ENCODE peak calls at places on chromosomes 2 and 18, in five cellular contexts. One of them, this sample, is unnamed.

GRCh38 chr2:73997813-73998212 is 13.1 kb downstream of the TET3 start:
- DNase-seq in SK-N-SH: no peak
- DNase-seq in K562: peak
- DNase-seq in IMR-90: no peak
- DNase-seq in GM12878: no peak
- DNase-seq in this sample: no peak

GRCh38 chr2:241813080-241813805 is 4.2 kb downstream of the NEU4 start:
- DNase-seq in SK-N-SH: peak
- DNase-seq in K562: no peak
- DNase-seq in IMR-90: no peak
- DNase-seq in GM12878: no peak
- DNase-seq in this sample: no peak

GRCh38 chr2:10144771-10145518 is 22.4 kb downstream of the RRM2 start:
- DNase-seq in SK-N-SH: no peak
- DNase-seq in K562: no peak
- DNase-seq in IMR-90: no peak
- DNase-seq in GM12878: no peak
- DNase-seq in this sample: no peak

GRCh38 chr2:176129825-176130152 is 284 bp downstream of the HOXD8 start:
- DNase-seq in SK-N-SH: no peak
- DNase-seq in K562: peak
- DNase-seq in IMR-90: no peak
- DNase-seq in GM12878: no peak
- DNase-seq in this sample: no peak

GRCh38 chr2:56088411-56088810 is 95.4 kb upstream of the CCDC85A start:
- DNase-seq in SK-N-SH: no peak
- DNase-seq in K562: no peak
- DNase-seq in IMR-90: peak
- DNase-seq in GM12878: no peak
- DNase-seq in this sample: no peak

GRCh38 chr2:236637691-236638569 is 68.3 kb downstream of the ACKR3 start:
- DNase-seq in SK-N-SH: no peak
- DNase-seq in K562: no peak
- DNase-seq in IMR-90: peak
- DNase-seq in GM12878: no peak
- DNase-seq in this sample: no peak

GRCh38 chr2:198863655-198864054 is 594.1 kb downstream of the SATB2 start:
- DNase-seq in SK-N-SH: no peak
- DNase-seq in K562: no peak
- DNase-seq in IMR-90: peak
- DNase-seq in GM12878: no peak
- DNase-seq in this sample: no peak

GRCh38 chr2:107728586-107728985 is 98.1 kb upstream of the RGPD4 start:
- DNase-seq in SK-N-SH: no peak
- DNase-seq in K562: peak
- DNase-seq in IMR-90: no peak
- DNase-seq in GM12878: no peak
- DNase-seq in this sample: no peak

GRCh38 chr2:44708646-44709000 is 232.9 kb upstream of the SIX3 start:
- DNase-seq in SK-N-SH: no peak
- DNase-seq in K562: no peak
- DNase-seq in IMR-90: no peak
- DNase-seq in GM12878: no peak
- DNase-seq in this sample: no peak

GRCh38 chr2:46187112-46187618 is 110.0 kb upstream of the EPAS1 start:
- DNase-seq in SK-N-SH: no peak
- DNase-seq in K562: no peak
- DNase-seq in IMR-90: peak
- DNase-seq in GM12878: peak
- DNase-seq in this sample: no peak
- TF ChIP-seq RCOR1 in SK-N-SH: no peak
- TF ChIP-seq RCOR1 in K562: no peak
- TF ChIP-seq RCOR1 in IMR-90: no peak
- TF ChIP-seq RCOR1 in GM12878: no peak
- TF ChIP-seq RCOR1 in this sample: no peak

DNA sequence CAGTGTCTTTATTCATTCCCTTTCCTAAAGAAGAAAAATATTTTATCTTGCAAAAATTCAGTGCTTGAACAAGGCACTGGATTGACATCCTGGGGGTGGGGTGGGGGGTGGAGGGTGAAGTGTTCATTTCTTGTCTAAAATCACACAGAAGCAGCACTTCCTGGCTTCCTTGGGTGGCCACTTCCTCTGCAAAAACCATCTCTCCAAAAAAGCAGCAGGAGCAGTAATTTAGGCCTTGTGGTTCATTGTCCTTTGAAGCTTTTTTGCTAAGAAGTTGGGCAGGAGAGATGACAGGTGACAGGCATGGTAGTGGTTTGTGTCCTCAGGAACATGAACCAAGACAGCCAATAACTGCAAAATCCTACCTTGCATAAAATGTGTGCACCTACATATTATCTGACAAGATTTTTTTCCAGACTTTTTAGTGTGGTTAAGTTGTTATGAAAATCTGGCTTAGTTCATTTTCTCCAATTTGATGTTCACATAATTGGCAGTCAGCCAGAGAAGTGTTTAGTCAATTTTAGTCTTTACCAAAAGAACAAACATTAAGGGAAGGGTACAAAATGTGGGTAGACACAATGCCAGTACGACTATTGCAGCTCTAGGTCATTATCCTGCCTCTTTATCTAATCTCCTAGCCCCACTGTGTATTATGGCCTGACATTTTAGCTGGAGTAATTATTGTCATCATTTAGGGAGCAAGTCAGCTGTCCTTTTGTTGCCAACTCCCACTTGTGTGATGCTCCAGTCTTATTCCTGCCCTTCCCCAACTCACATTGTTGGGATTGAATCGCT is 177.1 kb downstream of the MYO3B start:
- DNase-seq in SK-N-SH: no peak
- DNase-seq in K562: peak
- DNase-seq in IMR-90: no peak
- DNase-seq in GM12878: no peak
- DNase-seq in this sample: no peak
- TF ChIP-seq RCOR1 in SK-N-SH: no peak
- TF ChIP-seq RCOR1 in K562: no peak
- TF ChIP-seq RCOR1 in IMR-90: no peak
- TF ChIP-seq RCOR1 in GM12878: no peak
- TF ChIP-seq RCOR1 in this sample: no peak

GRCh38 chr2:240604291-240604938 is 17.9 kb downstream of the CAPN10 start:
- DNase-seq in SK-N-SH: peak
- DNase-seq in K562: peak
- DNase-seq in IMR-90: peak
- DNase-seq in GM12878: no peak
- DNase-seq in this sample: peak
- TF ChIP-seq RCOR1 in SK-N-SH: no peak
- TF ChIP-seq RCOR1 in K562: no peak
- TF ChIP-seq RCOR1 in IMR-90: no peak
- TF ChIP-seq RCOR1 in GM12878: no peak
- TF ChIP-seq RCOR1 in this sample: no peak

DNA sequence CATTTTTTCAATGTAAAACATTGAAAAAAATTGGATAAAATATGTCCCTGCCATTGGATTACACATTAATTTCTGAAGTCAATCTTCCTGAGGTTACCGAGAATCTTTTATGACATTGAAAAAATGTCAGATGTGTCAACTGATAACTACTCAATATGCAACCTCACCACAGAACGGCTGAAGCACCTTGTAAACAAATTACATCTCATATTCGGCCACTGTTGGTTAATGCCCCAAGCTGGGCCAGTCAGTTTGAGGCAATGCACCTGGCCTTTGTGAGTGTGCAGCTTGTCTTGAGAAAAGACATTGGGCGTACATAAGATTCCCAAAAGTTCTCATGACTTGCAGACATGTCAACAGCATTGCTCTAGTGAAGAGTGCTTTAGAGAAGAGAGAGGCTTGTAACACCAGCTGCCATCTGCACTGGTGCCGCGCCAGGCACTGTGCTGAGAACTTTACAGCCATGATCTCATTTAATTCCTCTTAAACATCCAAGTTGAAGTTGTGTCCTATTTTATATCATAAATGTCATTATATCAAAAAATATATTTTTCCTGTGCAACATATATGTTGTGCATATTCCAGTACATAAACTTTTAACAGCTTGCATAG is 112.7 kb upstream of the SLC35G4 start:
- DNase-seq in SK-N-SH: no peak
- DNase-seq in K562: no peak
- DNase-seq in IMR-90: no peak
- DNase-seq in GM12878: no peak
- DNase-seq in this sample: no peak
- TF ChIP-seq RCOR1 in SK-N-SH: no peak
- TF ChIP-seq RCOR1 in K562: no peak
- TF ChIP-seq RCOR1 in IMR-90: no peak
- TF ChIP-seq RCOR1 in GM12878: no peak
- TF ChIP-seq RCOR1 in this sample: no peak

DNA sequence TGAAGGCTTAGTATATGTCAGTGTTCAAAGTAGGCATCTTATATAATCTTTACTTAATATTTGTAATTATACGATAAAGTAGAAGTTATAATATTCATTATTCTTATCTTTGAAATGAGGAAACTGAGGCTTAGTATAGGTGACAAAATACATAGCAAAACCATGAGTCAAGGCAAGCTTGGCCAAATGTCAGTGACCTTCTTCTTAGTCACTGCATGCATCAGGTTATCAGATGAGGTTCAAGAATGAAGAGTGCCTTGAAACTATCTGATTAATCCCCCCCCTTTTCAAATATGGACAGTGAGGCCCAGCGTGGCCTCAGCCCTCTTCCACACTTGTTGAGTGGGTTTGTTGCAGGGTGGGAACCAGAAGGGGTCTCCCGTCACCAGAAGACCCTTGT is 59.3 kb downstream of the PMAIP1 start:
- DNase-seq in SK-N-SH: no peak
- DNase-seq in K562: no peak
- DNase-seq in IMR-90: peak
- DNase-seq in GM12878: no peak
- DNase-seq in this sample: no peak
- TF ChIP-seq RCOR1 in SK-N-SH: no peak
- TF ChIP-seq RCOR1 in K562: no peak
- TF ChIP-seq RCOR1 in IMR-90: no peak
- TF ChIP-seq RCOR1 in GM12878: no peak
- TF ChIP-seq RCOR1 in this sample: no peak

GRCh38 chr2:238926761-238927611 is 79.1 kb downstream of the TWIST2 start:
- DNase-seq in SK-N-SH: no peak
- DNase-seq in K562: no peak
- DNase-seq in IMR-90: no peak
- DNase-seq in GM12878: no peak
- DNase-seq in this sample: no peak

GRCh38 chr2:238925816-238926215 is 77.9 kb downstream of the TWIST2 start:
- DNase-seq in SK-N-SH: no peak
- DNase-seq in K562: no peak
- DNase-seq in IMR-90: no peak
- DNase-seq in GM12878: no peak
- DNase-seq in this sample: no peak

GRCh38 chr2:238924496-238925195 is 76.8 kb downstream of the TWIST2 start:
- DNase-seq in SK-N-SH: no peak
- DNase-seq in K562: no peak
- DNase-seq in IMR-90: no peak
- DNase-seq in GM12878: no peak
- DNase-seq in this sample: no peak

GRCh38 chr2:238924032-238924431 is 76.1 kb downstream of the TWIST2 start:
- DNase-seq in SK-N-SH: no peak
- DNase-seq in K562: no peak
- DNase-seq in IMR-90: no peak
- DNase-seq in GM12878: no peak
- DNase-seq in this sample: no peak

GRCh38 chr2:238925281-238925680 is 77.4 kb downstream of the TWIST2 start:
- DNase-seq in SK-N-SH: no peak
- DNase-seq in K562: no peak
- DNase-seq in IMR-90: no peak
- DNase-seq in GM12878: no peak
- DNase-seq in this sample: no peak
- TF ChIP-seq RCOR1 in SK-N-SH: no peak
- TF ChIP-seq RCOR1 in K562: no peak
- TF ChIP-seq RCOR1 in IMR-90: no peak
- TF ChIP-seq RCOR1 in GM12878: no peak
- TF ChIP-seq RCOR1 in this sample: no peak

DNA sequence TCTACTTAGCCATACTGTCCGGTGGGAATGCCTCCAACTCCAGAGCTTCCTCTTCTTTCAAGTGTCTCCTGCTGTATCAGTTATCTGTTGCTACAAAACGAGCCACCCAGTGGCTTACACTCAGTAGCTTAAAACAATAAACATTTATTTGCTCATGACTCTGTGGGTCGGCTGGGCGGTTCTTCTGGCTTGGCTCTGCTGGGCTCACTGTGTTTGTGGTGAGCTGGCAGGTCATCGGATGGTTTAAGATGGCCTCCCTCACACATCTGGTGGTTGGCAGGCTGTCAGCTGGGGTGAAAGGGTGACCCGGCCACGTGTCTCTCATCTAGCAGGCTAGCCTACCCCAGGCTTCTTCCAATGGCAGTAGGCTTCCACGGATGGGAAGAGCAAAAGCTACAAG is 122.4 kb upstream of the SLC1A4 start:
- DNase-seq in SK-N-SH: no peak
- DNase-seq in K562: no peak
- DNase-seq in IMR-90: peak
- DNase-seq in GM12878: no peak
- DNase-seq in this sample: no peak
- TF ChIP-seq RCOR1 in SK-N-SH: no peak
- TF ChIP-seq RCOR1 in K562: no peak
- TF ChIP-seq RCOR1 in IMR-90: peak
- TF ChIP-seq RCOR1 in GM12878: no peak
- TF ChIP-seq RCOR1 in this sample: no peak